ENCODE peak calls at places on chromosomes 1 and 21, in eight cellular contexts. E is HEK293T; Y is stimulated activated CD4-positive, alpha-beta T cell treated with anti-CD3 and anti-CD28 coated beads, Interleukin-15, amount 100 ng/mL, for 24 hours; S is upper lobe of right lung; T is right atrium auricular region; I is brain microvascular endothelial cell; B is H4; N is A549. C is an unnamed sample.
A peak's percentile ranks its signal among the peaks of the same experiment; 100 is the strongest.

GRCh38 chr1:28326505-28326904 is 2.3 kb upstream of the MED18 start:
- DNase-seq in E (no peak), Y (no peak), S (no peak), T (no peak), I (no peak), B (no peak), N (no peak), C (no peak)

GRCh38 chr1:87182611-87183010 is 146.1 kb upstream of the LMO4 start:
- DNase-seq in E (no peak), Y (no peak), S (no peak), T (no peak), I (no peak), B (no peak), N (no peak), C (no peak)

GRCh38 chr1:20375563-20375962 is 84.9 kb downstream of the VWA5B1 start:
- DNase-seq in E (no peak), Y (no peak), S (no peak), T (no peak), I (no peak), B (no peak), N (no peak), C (no peak)

GRCh38 chr1:12153181-12153785 is 13.5 kb upstream of the TNFRSF1B start:
- DNase-seq in E (no peak), Y (peak; percentile 49), S (peak; percentile 76), T (no peak), I (peak; percentile 72), B (peak; percentile 18), N (no peak), C (no peak)

GRCh38 chr1:55309053-55309452 is 93.9 kb upstream of the USP24 start:
- DNase-seq in E (no peak), Y (no peak), S (no peak), T (no peak), I (peak; percentile 38), B (no peak), N (peak; percentile 36), C (no peak)

GRCh38 chr21:44892536-44893277 is 19.2 kb upstream of the PTTG1IP start:
- DNase-seq in E (peak; percentile 82), Y (peak; percentile 85), S (peak; percentile 86), T (no peak), I (peak; percentile 34), B (no peak), N (no peak), C (peak; percentile 76)

GRCh38 chr1:25797939-25798338 is 2.1 kb upstream of the SELENON start:
- DNase-seq in E (peak; percentile 80), Y (peak; percentile 67), S (peak; percentile 77), T (no peak), I (no peak), B (no peak), N (peak; percentile 53), C (peak; percentile 60)

GRCh38 chr21:39518845-39519205 is 67.1 kb downstream of the SH3BGR start:
- DNase-seq in E (no peak), Y (no peak), S (no peak), T (no peak), I (no peak), B (no peak), N (no peak), C (no peak)

GRCh38 chr1:11484321-11484655 is 5.3 kb downstream of the DISP3 start:
- DNase-seq in E (no peak), Y (no peak), S (no peak), T (no peak), I (no peak), B (no peak), N (no peak), C (no peak)

GRCh38 chr1:244381887-244382565 is 69.7 kb downstream of the ADSS2 start:
- DNase-seq in E (no peak), Y (no peak), S (no peak), T (peak; percentile 5), I (peak; percentile 46), B (no peak), N (no peak), C (no peak)

GRCh38 chr1:21254335-21254951 is 35.8 kb downstream of the ECE1 start:
- DNase-seq in E (no peak), Y (no peak), S (no peak), T (no peak), I (no peak), B (no peak), N (no peak), C (peak; percentile 51)

GRCh38 chr1:35430762-35431161 is 126.4 kb downstream of the KIAA0319L start:
- DNase-seq in E (no peak), Y (no peak), S (no peak), T (no peak), I (no peak), B (no peak), N (no peak), C (no peak)

GRCh38 chr1:97898948-97899347 is 21.9 kb downstream of the DPYD start:
- DNase-seq in E (no peak), Y (no peak), S (no peak), T (no peak), I (no peak), B (no peak), N (no peak), C (no peak)

GRCh38 chr1:231338270-231339128 is at the start of gene SPRTN:
- DNase-seq in E (peak; percentile 91), Y (no peak), S (no peak), T (peak; percentile 87), I (no peak), B (no peak), N (no peak), C (peak; percentile 21)

GRCh38 chr1:8113257-8114220 is 87.4 kb upstream of the ERRFI1 start:
- DNase-seq in E (no peak), Y (no peak), S (no peak), T (no peak), I (no peak), B (no peak), N (no peak), C (peak; percentile 42)

GRCh38 chr1:55768345-55768952 is 553.3 kb upstream of the USP24 start:
- DNase-seq in E (no peak), Y (no peak), S (no peak), T (no peak), I (no peak), B (no peak), N (no peak), C (no peak)

C was measured in A673.